ENCODE peak calls at places on chromosomes 5 and 9, in six cellular contexts. One of them, this sample, is unnamed. For H3K4me1 and H3K36me3, the result is how much of the 10 kb centered on the place peaks cover.

GRCh38 chr9:135850737-135851136 is 56.6 kb downstream of the CAMSAP1 start:
- DNase-seq in heart right ventricle: no peak
- DNase-seq in neuronal stem cell: no peak
- DNase-seq in SK-N-SH: no peak
- DNase-seq in GM23248: no peak
- DNase-seq in HAP-1: no peak
- DNase-seq in this sample: no peak

GRCh38 chr5:59661306-59661705 is 232.2 kb downstream of the PDE4D start:
- DNase-seq in heart right ventricle: no peak
- DNase-seq in neuronal stem cell: no peak
- DNase-seq in SK-N-SH: no peak
- DNase-seq in GM23248: no peak
- DNase-seq in HAP-1: no peak
- DNase-seq in this sample: no peak

GRCh38 chr5:43859309-43859708 is 256.3 kb downstream of the NNT start:
- DNase-seq in heart right ventricle: no peak
- DNase-seq in neuronal stem cell: no peak
- DNase-seq in SK-N-SH: no peak
- DNase-seq in GM23248: no peak
- DNase-seq in HAP-1: no peak
- DNase-seq in this sample: no peak

GRCh38 chr5:133655966-133656365 is 43.6 kb upstream of the FSTL4 start:
- DNase-seq in heart right ventricle: no peak
- DNase-seq in neuronal stem cell: no peak
- DNase-seq in SK-N-SH: no peak
- DNase-seq in GM23248: no peak
- DNase-seq in HAP-1: no peak
- DNase-seq in this sample: no peak

GRCh38 chr9:22119537-22120167 is 110.5 kb upstream of the CDKN2B start:
- DNase-seq in heart right ventricle: no peak
- DNase-seq in neuronal stem cell: peak
- DNase-seq in SK-N-SH: peak
- DNase-seq in GM23248: peak
- DNase-seq in HAP-1: peak
- DNase-seq in this sample: no peak

GRCh38 chr5:106312360-106312759 is 1358.4 kb downstream of the EFNA5 start:
- DNase-seq in heart right ventricle: no peak
- DNase-seq in neuronal stem cell: no peak
- DNase-seq in SK-N-SH: no peak
- DNase-seq in GM23248: peak
- DNase-seq in HAP-1: no peak
- DNase-seq in this sample: no peak

GRCh38 chr9:92141144-92142129 is 26.2 kb upstream of the SPTLC1 start:
- DNase-seq in heart right ventricle: no peak
- DNase-seq in neuronal stem cell: no peak
- DNase-seq in SK-N-SH: peak
- DNase-seq in GM23248: peak
- DNase-seq in HAP-1: no peak
- DNase-seq in this sample: no peak

GRCh38 chr9:123338710-123339665 is 17.0 kb upstream of the CRB2 start:
- DNase-seq in heart right ventricle: peak
- DNase-seq in neuronal stem cell: no peak
- DNase-seq in SK-N-SH: no peak
- DNase-seq in GM23248: no peak
- DNase-seq in HAP-1: no peak
- DNase-seq in this sample: no peak

GRCh38 chr9:34185778-34186551 is 7.1 kb downstream of the UBAP1 start:
- DNase-seq in heart right ventricle: peak
- DNase-seq in neuronal stem cell: no peak
- DNase-seq in SK-N-SH: no peak
- DNase-seq in GM23248: peak
- DNase-seq in HAP-1: no peak
- DNase-seq in this sample: no peak

GRCh38 chr5:114418546-114419388 is 56.9 kb downstream of the KCNN2 start:
- DNase-seq in heart right ventricle: no peak
- DNase-seq in neuronal stem cell: no peak
- DNase-seq in SK-N-SH: no peak
- DNase-seq in GM23248: no peak
- DNase-seq in HAP-1: no peak
- DNase-seq in this sample: no peak

GRCh38 chr9:77541055-77541454 is 107.1 kb downstream of the GNA14 start:
- DNase-seq in heart right ventricle: no peak
- DNase-seq in neuronal stem cell: no peak
- DNase-seq in SK-N-SH: no peak
- DNase-seq in GM23248: no peak
- DNase-seq in HAP-1: no peak
- DNase-seq in this sample: no peak

GRCh38 chr9:82254646-82255367 is 266.2 kb downstream of the SPATA31D1 start:
- DNase-seq in heart right ventricle: no peak
- DNase-seq in neuronal stem cell: no peak
- DNase-seq in SK-N-SH: no peak
- DNase-seq in GM23248: peak
- DNase-seq in HAP-1: no peak
- DNase-seq in this sample: no peak

GRCh38 chr9:86774101-86774500 is 173.2 kb downstream of the GAS1 start:
- DNase-seq in heart right ventricle: no peak
- DNase-seq in neuronal stem cell: no peak
- DNase-seq in SK-N-SH: no peak
- DNase-seq in GM23248: no peak
- DNase-seq in HAP-1: no peak
- DNase-seq in this sample: no peak

GRCh38 chr5:160169326-160169725 is 50.1 kb upstream of the PWWP2A start:
- DNase-seq in heart right ventricle: peak
- DNase-seq in neuronal stem cell: no peak
- DNase-seq in SK-N-SH: no peak
- DNase-seq in GM23248: peak
- DNase-seq in HAP-1: no peak
- DNase-seq in this sample: no peak

GRCh38 chr5:60687927-60688720 is 11.8 kb downstream of the DEPDC1B start:
- DNase-seq in heart right ventricle: no peak
- DNase-seq in neuronal stem cell: no peak
- DNase-seq in SK-N-SH: peak
- DNase-seq in GM23248: peak
- DNase-seq in HAP-1: peak
- DNase-seq in this sample: no peak

GRCh38 chr5:1807479-1808185 is 6.4 kb downstream of the NDUFS6 start:
- DNase-seq in heart right ventricle: no peak
- DNase-seq in neuronal stem cell: no peak
- DNase-seq in SK-N-SH: no peak
- DNase-seq in GM23248: no peak
- DNase-seq in HAP-1: no peak
- DNase-seq in this sample: no peak

GRCh38 chr9:38432922-38433510 is 8.8 kb upstream of the IGFBPL1 start:
- DNase-seq in heart right ventricle: no peak
- DNase-seq in neuronal stem cell: no peak
- DNase-seq in SK-N-SH: peak
- DNase-seq in GM23248: peak
- DNase-seq in HAP-1: peak
- DNase-seq in this sample: peak

GRCh38 chr5:62574599-62574998 is 4.0 kb upstream of the LRRC70 start:
- DNase-seq in heart right ventricle: no peak
- DNase-seq in neuronal stem cell: no peak
- DNase-seq in SK-N-SH: no peak
- DNase-seq in GM23248: no peak
- DNase-seq in HAP-1: no peak
- DNase-seq in this sample: no peak

GRCh38 chr9:132027752-132028666 is 51.7 kb downstream of the MED27 start:
- DNase-seq in heart right ventricle: no peak
- DNase-seq in neuronal stem cell: no peak
- DNase-seq in SK-N-SH: no peak
- DNase-seq in GM23248: peak
- DNase-seq in HAP-1: no peak
- DNase-seq in this sample: no peak

GRCh38 chr9:136530472-136531089 is 15.3 kb downstream of the NOTCH1 start:
- DNase-seq in heart right ventricle: no peak
- DNase-seq in neuronal stem cell: no peak
- DNase-seq in SK-N-SH: no peak
- DNase-seq in GM23248: no peak
- DNase-seq in HAP-1: no peak
- DNase-seq in this sample: no peak

DNA sequence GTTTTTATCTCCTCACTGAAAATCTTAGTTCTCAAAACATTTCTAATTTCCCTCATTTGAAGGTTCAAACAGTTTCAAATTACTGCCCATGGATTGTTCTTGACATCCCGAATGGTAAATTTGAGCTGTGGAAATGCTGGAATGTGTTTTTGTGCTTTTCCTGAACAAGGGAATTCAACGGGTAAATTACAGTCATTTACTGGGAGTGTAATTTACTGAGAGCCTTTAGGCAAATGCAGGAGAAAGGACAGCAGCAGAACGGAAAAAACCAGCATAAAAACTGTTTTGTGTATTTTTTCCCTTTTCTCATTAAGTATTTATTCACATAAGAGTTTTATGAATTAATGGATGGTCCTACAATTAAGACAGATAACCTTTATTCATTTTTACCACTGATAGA is 139.2 kb downstream of the PBX3 start:
- DNase-seq in heart right ventricle: no peak
- DNase-seq in neuronal stem cell: no peak
- DNase-seq in SK-N-SH: no peak
- DNase-seq in GM23248: no peak
- DNase-seq in HAP-1: no peak
- DNase-seq in this sample: no peak
- H3K4me1 ChIP-seq in heart right ventricle: under half
- H3K4me1 ChIP-seq in neuronal stem cell: under half
- H3K4me1 ChIP-seq in SK-N-SH: half or more
- H3K4me1 ChIP-seq in GM23248: under half
- H3K4me1 ChIP-seq in HAP-1: half or more
- H3K4me1 ChIP-seq in this sample: under half

GRCh38 chr9:70902171-70902570 is 219.2 kb downstream of the TRPM3 start:
- DNase-seq in heart right ventricle: no peak
- DNase-seq in neuronal stem cell: no peak
- DNase-seq in SK-N-SH: no peak
- DNase-seq in GM23248: peak
- DNase-seq in HAP-1: no peak
- DNase-seq in this sample: no peak

GRCh38 chr9:70901013-70901412 is 220.4 kb downstream of the TRPM3 start:
- DNase-seq in heart right ventricle: no peak
- DNase-seq in neuronal stem cell: no peak
- DNase-seq in SK-N-SH: no peak
- DNase-seq in GM23248: no peak
- DNase-seq in HAP-1: no peak
- DNase-seq in this sample: no peak

GRCh38 chr9:70902705-70903131 is 218.7 kb downstream of the TRPM3 start:
- DNase-seq in heart right ventricle: peak
- DNase-seq in neuronal stem cell: no peak
- DNase-seq in SK-N-SH: no peak
- DNase-seq in GM23248: peak
- DNase-seq in HAP-1: no peak
- DNase-seq in this sample: no peak

DNA sequence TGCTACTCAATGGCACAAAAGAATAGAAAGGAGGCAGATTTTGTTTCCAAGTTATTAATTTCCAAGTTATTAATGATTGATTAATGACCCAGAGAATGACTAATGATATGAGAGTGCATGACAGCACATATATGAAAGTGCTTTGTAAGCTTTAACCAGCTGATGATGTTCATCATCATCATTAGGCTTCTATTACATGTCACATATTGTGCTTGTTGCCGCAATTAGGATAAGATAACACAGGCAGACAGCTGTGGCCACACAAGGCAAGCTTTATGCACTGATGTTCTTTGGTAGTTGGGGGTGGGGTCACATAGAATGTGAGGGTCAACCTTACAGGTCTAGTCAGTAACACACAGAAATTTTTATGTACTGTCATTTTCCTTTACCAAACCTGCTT is 219.7 kb downstream of the TRPM3 start:
- DNase-seq in heart right ventricle: no peak
- DNase-seq in neuronal stem cell: no peak
- DNase-seq in SK-N-SH: no peak
- DNase-seq in GM23248: no peak
- DNase-seq in HAP-1: no peak
- DNase-seq in this sample: no peak
- H3K4me3 ChIP-seq in heart right ventricle: no peak
- H3K4me3 ChIP-seq in neuronal stem cell: no peak
- H3K4me3 ChIP-seq in SK-N-SH: no peak
- H3K4me3 ChIP-seq in GM23248: no peak
- H3K4me3 ChIP-seq in HAP-1: no peak
- H3K4me3 ChIP-seq in this sample: no peak

DNA sequence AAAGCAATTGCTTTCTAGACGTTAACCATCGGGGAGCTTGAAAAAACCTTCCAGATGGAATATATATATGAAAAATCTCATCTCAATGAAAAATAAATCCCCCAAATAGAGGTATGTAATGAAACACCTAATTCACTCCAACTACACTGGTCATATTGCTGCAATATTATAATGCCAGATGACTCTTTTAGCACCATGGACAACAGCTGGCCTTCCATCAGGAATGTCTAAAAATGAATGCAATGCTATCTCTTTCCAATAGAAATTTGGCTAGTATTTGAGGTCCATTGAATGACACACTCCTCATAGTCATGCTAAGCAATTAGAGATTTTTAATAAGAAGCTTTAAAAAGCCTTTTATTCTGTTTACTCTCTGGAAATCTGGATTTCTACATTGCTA is 340.2 kb upstream of the BRINP1 start:
- DNase-seq in heart right ventricle: no peak
- DNase-seq in neuronal stem cell: no peak
- DNase-seq in SK-N-SH: no peak
- DNase-seq in GM23248: peak
- DNase-seq in HAP-1: no peak
- DNase-seq in this sample: no peak
- H3K36me3 ChIP-seq in heart right ventricle: under half
- H3K36me3 ChIP-seq in neuronal stem cell: under half
- H3K36me3 ChIP-seq in SK-N-SH: under half
- H3K36me3 ChIP-seq in GM23248: under half
- H3K36me3 ChIP-seq in HAP-1: under half
- H3K36me3 ChIP-seq in this sample: under half

GRCh38 chr5:119327018-119327417 is 28.8 kb upstream of the TNFAIP8 start:
- DNase-seq in heart right ventricle: no peak
- DNase-seq in neuronal stem cell: no peak
- DNase-seq in SK-N-SH: no peak
- DNase-seq in GM23248: peak
- DNase-seq in HAP-1: no peak
- DNase-seq in this sample: no peak
- H3K4me1 ChIP-seq in heart right ventricle: under half
- H3K4me1 ChIP-seq in neuronal stem cell: under half
- H3K4me1 ChIP-seq in SK-N-SH: under half
- H3K4me1 ChIP-seq in GM23248: under half
- H3K4me1 ChIP-seq in HAP-1: under half
- H3K4me1 ChIP-seq in this sample: under half

GRCh38 chr9:94174164-94174563 is 84.9 kb upstream of the ZNF169 start:
- DNase-seq in heart right ventricle: no peak
- DNase-seq in neuronal stem cell: no peak
- DNase-seq in SK-N-SH: no peak
- DNase-seq in GM23248: no peak
- DNase-seq in HAP-1: no peak
- DNase-seq in this sample: no peak
- H3K4me3 ChIP-seq in heart right ventricle: no peak
- H3K4me3 ChIP-seq in neuronal stem cell: no peak
- H3K4me3 ChIP-seq in SK-N-SH: no peak
- H3K4me3 ChIP-seq in GM23248: no peak
- H3K4me3 ChIP-seq in HAP-1: no peak
- H3K4me3 ChIP-seq in this sample: no peak

DNA sequence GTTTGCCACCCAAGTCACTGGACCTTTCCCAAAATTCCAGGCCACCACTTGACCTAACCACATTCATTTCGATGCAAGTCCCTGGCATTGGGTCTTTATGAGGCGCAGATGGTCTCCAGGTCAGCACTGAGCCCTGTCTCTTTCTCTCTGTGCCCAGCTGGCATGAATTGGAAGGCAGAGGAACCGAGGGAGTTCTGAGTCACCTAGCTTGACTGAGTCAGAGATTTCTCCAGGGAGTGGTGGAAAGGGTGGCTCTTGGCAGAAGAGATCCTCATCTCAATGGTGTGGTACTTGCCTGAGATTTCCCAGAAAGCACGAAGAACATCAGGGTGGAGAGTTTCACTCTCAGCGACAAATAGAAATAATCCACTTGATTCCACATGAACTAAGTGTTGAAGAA is 43.8 kb downstream of the WDR36 start:
- DNase-seq in heart right ventricle: no peak
- DNase-seq in neuronal stem cell: no peak
- DNase-seq in SK-N-SH: no peak
- DNase-seq in GM23248: peak
- DNase-seq in HAP-1: no peak
- DNase-seq in this sample: no peak
- H3K36me3 ChIP-seq in heart right ventricle: under half
- H3K36me3 ChIP-seq in neuronal stem cell: under half
- H3K36me3 ChIP-seq in SK-N-SH: under half
- H3K36me3 ChIP-seq in GM23248: under half
- H3K36me3 ChIP-seq in HAP-1: under half
- H3K36me3 ChIP-seq in this sample: under half